ENCODE peak calls at places on chromosomes 11 and 22, in seven cellular contexts. G is H1, W is IMR-90, N is H9, K is mesendoderm, D is neuronal stem cell, I is mesenchymal stem cell. M is an unnamed sample. For H3K27me3, the result is how much of the 10 kb centered on the place peaks cover.

GRCh38 chr11:7577226-7577882 is 63.6 kb downstream of the PPFIBP2 start:
- DNase-seq in G (no peak), W (no peak), N (no peak), K (peak), D (no peak), I (peak), M (no peak)

GRCh38 chr11:36109850-36110606 is 166.2 kb downstream of the LDLRAD3 start:
- DNase-seq in G (peak), W (no peak), N (peak), K (peak), D (peak), I (no peak), M (no peak)

GRCh38 chr11:118343981-118344521 is at the start of gene CD3G:
- DNase-seq in G (no peak), W (no peak), N (no peak), K (no peak), D (no peak), I (no peak), M (no peak)

GRCh38 chr11:18802381-18803257 is 11.0 kb upstream of the PTPN5 start:
- DNase-seq in G (no peak), W (peak), N (peak), K (peak), D (peak), I (peak), M (peak)

GRCh38 chr11:75562836-75563484 is 907 bp downstream of the SERPINH1 start:
- DNase-seq in G (no peak), W (peak), N (peak), K (peak), D (peak), I (peak), M (peak)

GRCh38 chr11:121246021-121246768 is 46.4 kb upstream of the SC5D start:
- DNase-seq in G (no peak), W (no peak), N (peak), K (no peak), D (no peak), I (no peak), M (no peak)

GRCh38 chr11:57143459-57143858 is 38.3 kb upstream of the LRRC55 start:
- DNase-seq in G (no peak), W (no peak), N (no peak), K (no peak), D (no peak), I (no peak), M (no peak)

GRCh38 chr11:12114487-12115033 is 4.2 kb downstream of the MICAL2 start:
- DNase-seq in G (no peak), W (peak), N (no peak), K (no peak), D (no peak), I (peak), M (no peak)

GRCh38 chr11:16169541-16169940 is 186.8 kb downstream of the SOX6 start:
- DNase-seq in G (no peak), W (peak), N (no peak), K (peak), D (no peak), I (no peak), M (no peak)

GRCh38 chr22:50729391-50730012 is 8.5 kb upstream of the ACR start:
- DNase-seq in G (no peak), W (no peak), N (no peak), K (no peak), D (no peak), I (no peak), M (no peak)

GRCh38 chr11:113134605-113135004 is 173.4 kb downstream of the NCAM1 start:
- DNase-seq in G (no peak), W (no peak), N (no peak), K (no peak), D (no peak), I (no peak), M (no peak)

GRCh38 chr11:10728779-10729472 is 22.1 kb upstream of the CTR9 start:
- DNase-seq in G (no peak), W (peak), N (peak), K (peak), D (peak), I (peak), M (no peak)

GRCh38 chr11:123238297-123238696 is 43.2 kb upstream of the CLMP start:
- DNase-seq in G (no peak), W (peak), N (no peak), K (peak), D (no peak), I (no peak), M (peak)

GRCh38 chr11:73538381-73538872 is 59.5 kb downstream of the FAM168A start:
- DNase-seq in G (peak), W (no peak), N (no peak), K (peak), D (peak), I (no peak), M (no peak)

GRCh38 chr11:119376197-119376847 is 5.2 kb downstream of the USP2 start:
- DNase-seq in G (no peak), W (peak), N (no peak), K (no peak), D (no peak), I (no peak), M (no peak)

GRCh38 chr11:129453293-129453721 is 77.7 kb downstream of the BARX2 start:
- DNase-seq in G (no peak), W (no peak), N (no peak), K (no peak), D (peak), I (no peak), M (no peak)

GRCh38 chr22:19984201-19984753 is 32.3 kb downstream of the ARVCF start:
- DNase-seq in G (no peak), W (peak), N (no peak), K (peak), D (no peak), I (peak), M (peak)

GRCh38 chr11:57422669-57423068 is 4.3 kb downstream of the SLC43A3 start:
- DNase-seq in G (no peak), W (no peak), N (no peak), K (no peak), D (no peak), I (no peak), M (no peak)

GRCh38 chr22:32106930-32107329 is 52.2 kb downstream of the C22orf42 start:
- DNase-seq in G (no peak), W (no peak), N (peak), K (peak), D (peak), I (no peak), M (peak)

GRCh38 chr22:20091690-20092476 is 11.8 kb downstream of the DGCR8 start:
- DNase-seq in G (no peak), W (no peak), N (no peak), K (no peak), D (no peak), I (no peak), M (no peak)

GRCh38 chr11:10540546-10540914 is 457 bp downstream of the RNF141 start:
- DNase-seq in G (no peak), W (peak), N (peak), K (peak), D (no peak), I (no peak), M (peak)

GRCh38 chr11:46090375-46090774 is 30.9 kb downstream of the PHF21A start:
- DNase-seq in G (no peak), W (no peak), N (no peak), K (no peak), D (no peak), I (no peak), M (no peak)

GRCh38 chr11:33692013-33692504 is 8.6 kb downstream of the C11orf91 start:
- DNase-seq in G (no peak), W (peak), N (no peak), K (peak), D (no peak), I (peak), M (peak)

GRCh38 chr22:48089601-48090331 is 1327.3 kb downstream of the TBC1D22A start:
- DNase-seq in G (no peak), W (no peak), N (no peak), K (no peak), D (no peak), I (no peak), M (no peak)

GRCh38 chr11:133171374-133171773 is 360.9 kb downstream of the OPCML start:
- DNase-seq in G (no peak), W (no peak), N (no peak), K (no peak), D (no peak), I (no peak), M (no peak)
- H3K23ac ChIP-seq in G (no peak), W (no peak), N (no peak), K (no peak), D (no peak), I (no peak), M (no peak)

GRCh38 chr11:69403556-69404215 is 77.8 kb upstream of the LINC01488 start:
- DNase-seq in G (no peak), W (peak), N (no peak), K (no peak), D (no peak), I (peak), M (no peak)

GRCh38 chr11:69400140-69400539 is 81.3 kb upstream of the LINC01488 start:
- DNase-seq in G (no peak), W (no peak), N (no peak), K (no peak), D (no peak), I (no peak), M (no peak)

GRCh38 chr11:69400769-69401590 is 80.5 kb upstream of the LINC01488 start:
- DNase-seq in G (no peak), W (no peak), N (no peak), K (no peak), D (no peak), I (no peak), M (no peak)

GRCh38 chr11:69401715-69402114 is 79.7 kb upstream of the LINC01488 start:
- DNase-seq in G (no peak), W (no peak), N (no peak), K (no peak), D (no peak), I (no peak), M (no peak)

GRCh38 chr11:69402251-69402892 is 79.1 kb upstream of the LINC01488 start:
- DNase-seq in G (no peak), W (no peak), N (no peak), K (peak), D (no peak), I (peak), M (no peak)
- H3K27me3 ChIP-seq in G (under half), W (under half), N (under half), K (under half), D (under half), I (under half), M (under half)

DNA sequence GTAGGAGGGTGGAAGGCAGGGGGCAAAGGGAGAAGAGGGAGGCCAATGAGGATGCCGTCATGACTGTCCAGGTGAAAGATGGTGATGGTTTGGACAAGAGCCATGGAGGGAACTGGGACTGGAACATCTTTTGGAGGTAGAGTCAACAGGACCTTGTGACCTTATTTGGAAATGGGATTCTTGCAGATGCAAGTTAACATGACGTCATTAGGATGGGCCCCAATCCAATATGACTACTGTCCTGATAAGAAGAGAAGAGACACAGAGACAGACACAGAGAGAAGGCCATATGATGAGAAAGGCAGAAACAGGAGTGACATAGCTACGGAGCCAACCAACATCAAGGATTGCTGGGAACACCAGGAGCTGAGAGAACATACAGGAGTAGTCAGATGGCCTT is 31.0 kb upstream of the ISX start:
- DNase-seq in G (no peak), W (no peak), N (no peak), K (no peak), D (no peak), I (no peak), M (no peak)
- H3K23ac ChIP-seq in G (no peak), W (no peak), N (no peak), K (no peak), D (no peak), I (no peak), M (no peak)

GRCh38 chr11:77031599-77031998 is 2.6 kb upstream of the B3GNT6 start:
- DNase-seq in G (no peak), W (no peak), N (no peak), K (no peak), D (no peak), I (no peak), M (no peak)
- H3K27me3 ChIP-seq in G (under half), W (under half), N (under half), K (under half), D (under half), I (under half), M (under half)

DNA sequence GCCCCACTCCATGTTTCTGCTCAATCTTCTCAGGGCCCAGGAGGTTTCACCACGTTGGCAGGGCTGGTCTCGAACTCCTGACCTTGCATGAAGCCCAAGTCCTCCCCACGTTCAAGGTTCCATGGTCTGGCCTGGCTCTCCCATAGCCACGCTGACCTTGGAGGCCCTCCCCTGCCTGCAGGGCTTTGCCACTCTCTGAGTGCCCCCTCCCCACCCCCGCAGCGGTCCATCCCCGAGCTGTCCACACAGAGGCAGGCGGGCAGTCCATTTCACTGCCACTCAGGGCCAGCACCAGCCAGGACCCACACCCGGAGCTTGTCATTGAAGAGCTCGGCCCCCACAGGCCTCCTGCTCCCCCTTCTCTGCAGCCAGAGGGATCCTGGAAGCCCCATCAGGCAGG is 30.7 kb downstream of the ARHGAP8 start:
- DNase-seq in G (no peak), W (no peak), N (no peak), K (no peak), D (no peak), I (no peak), M (no peak)
- H3K23ac ChIP-seq in G (no peak), W (no peak), N (no peak), K (no peak), D (no peak), I (no peak), M (no peak)

GRCh38 chr11:1138053-1138452 is 19.7 kb upstream of the MUC5AC start:
- DNase-seq in G (no peak), W (peak), N (no peak), K (no peak), D (no peak), I (no peak), M (no peak)
- H3K27me3 ChIP-seq in G (under half), W (under half), N (under half), K (under half), D (under half), I (under half), M (under half)

DNA sequence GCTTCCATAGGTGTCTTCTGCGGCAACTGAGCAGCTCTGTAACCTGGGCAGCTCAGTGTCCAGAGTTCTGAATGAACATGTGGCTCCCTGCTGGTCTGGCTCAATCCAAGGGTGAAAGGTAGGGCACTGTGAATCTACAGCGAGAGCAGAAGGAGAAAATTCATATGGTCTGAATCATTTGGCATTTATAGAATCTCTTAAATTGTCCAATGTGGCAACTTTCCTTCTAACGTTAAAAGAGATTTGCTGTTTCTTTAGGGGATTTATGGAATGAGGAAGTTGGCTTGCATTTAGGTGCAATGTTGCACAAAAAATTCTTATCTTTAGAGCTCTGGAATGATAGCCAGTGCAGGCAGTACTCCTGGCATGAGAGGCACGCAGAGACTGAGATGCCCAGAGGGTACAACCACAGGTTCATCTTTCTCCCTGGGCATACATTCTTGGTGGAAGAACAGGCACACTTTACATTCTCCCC is 17.0 kb downstream of the ATXN10 start:
- DNase-seq in G (no peak), W (peak), N (no peak), K (no peak), D (no peak), I (peak), M (peak)
- H3K23ac ChIP-seq in G (no peak), W (peak), N (no peak), K (no peak), D (no peak), I (no peak), M (no peak)

GRCh38 chr11:44314733-44315132 is 4.8 kb upstream of the ALX4 start:
- DNase-seq in G (no peak), W (no peak), N (no peak), K (no peak), D (no peak), I (no peak), M (no peak)

GRCh38 chr11:44315947-44316387 is 6.0 kb upstream of the ALX4 start:
- DNase-seq in G (no peak), W (peak), N (no peak), K (no peak), D (no peak), I (peak), M (peak)

GRCh38 chr11:44311339-44312261 is 1.7 kb upstream of the ALX4 start:
- DNase-seq in G (no peak), W (no peak), N (no peak), K (no peak), D (no peak), I (no peak), M (no peak)

GRCh38 chr11:44312876-44313275 is 2.9 kb upstream of the ALX4 start:
- DNase-seq in G (no peak), W (no peak), N (no peak), K (no peak), D (no peak), I (no peak), M (no peak)

GRCh38 chr11:44313701-44314489 is 4.0 kb upstream of the ALX4 start:
- DNase-seq in G (no peak), W (no peak), N (no peak), K (no peak), D (no peak), I (no peak), M (no peak)
- H3K27me3 ChIP-seq in G (half or more), W (half or more), N (half or more), K (half or more), D (half or more), I (half or more), M (half or more)

GRCh38 chr22:42086051-42086450 is 4.5 kb downstream of the NDUFA6 start:
- DNase-seq in G (no peak), W (no peak), N (no peak), K (no peak), D (no peak), I (no peak), M (no peak)
- H3K23ac ChIP-seq in G (no peak), W (no peak), N (no peak), K (no peak), D (no peak), I (no peak), M (no peak)

GRCh38 chr22:49161002-49161850 is 666.4 kb downstream of the BRD1 start:
- DNase-seq in G (no peak), W (no peak), N (no peak), K (no peak), D (no peak), I (no peak), M (no peak)
- H3K27me3 ChIP-seq in G (under half), W (under half), N (under half), K (under half), D (under half), I (under half), M (under half)

M was measured in trophoblast cell.